ENCODE peak calls at places on chromosomes 6 and 20, in six cellular contexts. A is ovary; Y is stomach; X is spleen; O is effector memory CD4-positive, alpha-beta T cell; Q is SK-N-SH. V is an unnamed sample.

GRCh38 chr6:48151142-48151541 is 40.1 kb upstream of the PTCHD4 start:
- DNase-seq in A (no peak), Y (no peak), X (no peak), O (no peak), Q (no peak), V (no peak)

GRCh38 chr20:41619360-41620115 is 1.4 kb upstream of the CHD6 start:
- DNase-seq in A (no peak), Y (no peak), X (no peak), O (no peak), Q (peak; percentile 30), V (no peak)

GRCh38 chr20:36462440-36463211 is 78.7 kb upstream of the MYL9 start:
- DNase-seq in A (peak; percentile 67), Y (peak; percentile 36), X (peak; percentile 87), O (no peak), Q (peak; percentile 59), V (no peak)

GRCh38 chr6:26092443-26092842 is 5.2 kb downstream of the HFE start:
- DNase-seq in A (no peak), Y (no peak), X (no peak), O (no peak), Q (no peak), V (no peak)

GRCh38 chr6:128499079-128499705 is 21.2 kb downstream of the PTPRK start:
- DNase-seq in A (no peak), Y (no peak), X (no peak), O (no peak), Q (no peak), V (no peak)

GRCh38 chr6:162533009-162533400 is 194.6 kb downstream of the PRKN start:
- DNase-seq in A (no peak), Y (no peak), X (no peak), O (no peak), Q (no peak), V (no peak)

GRCh38 chr6:107820571-107821261 is 3.4 kb downstream of the SCML4 start:
- DNase-seq in A (no peak), Y (peak; percentile 53), X (no peak), O (no peak), Q (peak; percentile 37), V (no peak)

GRCh38 chr6:53813096-53813495 is 18.3 kb downstream of the LRRC1 start:
- DNase-seq in A (no peak), Y (no peak), X (no peak), O (no peak), Q (no peak), V (no peak)

GRCh38 chr6:11480541-11480940 is 57.0 kb upstream of the TMEM170B start:
- DNase-seq in A (no peak), Y (no peak), X (no peak), O (no peak), Q (no peak), V (no peak)

GRCh38 chr6:40779399-40779798 is 192.2 kb upstream of the LRFN2 start:
- DNase-seq in A (no peak), Y (no peak), X (no peak), O (no peak), Q (no peak), V (no peak)

GRCh38 chr6:88599561-88599960 is 363.9 kb downstream of the RNGTT start:
- DNase-seq in A (no peak), Y (no peak), X (no peak), O (no peak), Q (no peak), V (no peak)

GRCh38 chr6:159582736-159583135 is 110.3 kb downstream of the SOD2 start:
- DNase-seq in A (no peak), Y (no peak), X (no peak), O (no peak), Q (no peak), V (no peak)

GRCh38 chr6:31293343-31293742 is 21.5 kb upstream of the HLA-C start:
- DNase-seq in A (no peak), Y (no peak), X (no peak), O (no peak), Q (no peak), V (no peak)

GRCh38 chr6:16414205-16414604 is 175.8 kb downstream of the GMPR start:
- DNase-seq in A (no peak), Y (no peak), X (no peak), O (no peak), Q (no peak), V (no peak)
- H3K27ac ChIP-seq in A (no peak overlapping the region), Y (no peak overlapping the region), X (peak overlapping the region; percentile 36), O (peak overlapping the region; percentile 52), Q (no peak overlapping the region), V (peak overlapping the region; percentile 66)

DNA sequence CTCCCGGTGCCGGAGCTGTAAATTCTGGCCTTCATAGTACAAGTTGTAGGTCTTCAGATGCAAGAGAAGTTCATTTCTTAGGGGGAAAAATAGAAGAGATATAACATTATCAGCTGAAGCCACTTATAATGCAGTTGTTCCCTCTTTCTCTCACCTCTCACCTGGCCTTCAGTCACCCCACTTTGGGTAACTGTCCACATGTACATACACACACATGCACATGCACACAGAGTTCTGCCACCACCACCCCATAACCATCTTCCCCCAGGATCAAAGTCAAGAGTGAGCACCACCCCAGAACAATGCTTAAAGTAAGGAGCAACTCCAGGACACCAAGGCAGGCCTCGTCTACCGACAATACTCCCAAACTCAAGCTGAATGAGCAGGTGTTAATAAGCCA is 76.3 kb downstream of the PRND start:
- DNase-seq in A (no peak), Y (no peak), X (no peak), O (no peak), Q (no peak), V (no peak)
- H3K36me3 ChIP-seq in A (no peaks in the 10 kb centered on the region), Y (peaks cover 80% of the 10 kb centered on the region), X (peaks cover 72% of the 10 kb centered on the region), O (peaks cover 84% of the 10 kb centered on the region), Q (no peaks in the 10 kb centered on the region), V (peaks cover 30% of the 10 kb centered on the region)

GRCh38 chr6:137820425-137820824 is 46.6 kb upstream of the TNFAIP3 start:
- DNase-seq in A (no peak), Y (no peak), X (no peak), O (no peak), Q (no peak), V (no peak)
- H3K4me1 ChIP-seq in A (peaks cover 12% of the 10 kb centered on the region), Y (peaks cover 31% of the 10 kb centered on the region), X (peaks cover 76% of the 10 kb centered on the region), O (peaks cover 33% of the 10 kb centered on the region), Q (no peaks in the 10 kb centered on the region), V (peaks cover 4% of the 10 kb centered on the region)

DNA sequence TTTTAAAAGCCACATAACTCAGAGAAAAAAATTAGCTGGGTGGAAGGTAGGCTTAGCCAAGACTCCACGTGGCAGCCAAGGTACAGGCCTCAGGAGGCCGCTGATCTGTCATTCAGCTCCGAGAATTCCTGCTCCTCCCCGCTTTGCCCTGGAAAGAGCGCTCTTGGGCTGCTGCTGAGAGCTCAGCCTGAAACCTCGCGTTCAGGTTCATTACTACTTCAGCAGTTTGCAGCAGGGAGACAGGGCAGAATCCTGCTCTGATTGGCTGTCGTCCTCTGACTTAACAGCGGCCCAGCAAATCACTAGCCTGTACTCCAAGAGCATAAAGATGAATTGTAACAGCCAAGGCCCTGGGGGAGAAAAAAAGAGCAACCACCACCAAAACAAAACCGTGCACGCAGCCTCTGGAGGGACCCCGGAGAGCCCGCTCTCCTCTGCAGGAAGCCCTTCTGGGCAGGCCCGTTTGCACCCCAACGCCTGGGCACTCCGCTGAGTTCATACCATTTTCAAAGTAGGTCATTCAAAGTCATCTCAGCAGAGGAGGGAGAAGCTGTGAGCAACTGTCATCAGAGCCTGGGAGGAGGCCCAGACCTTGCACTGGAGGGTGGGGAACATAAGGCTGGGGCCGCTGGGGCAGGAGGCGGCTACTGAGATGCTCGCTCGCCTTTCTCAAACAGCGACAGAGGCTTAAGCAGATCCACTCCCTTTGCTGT is 42.2 kb upstream of the ATXN1 start:
- DNase-seq in A (peak; percentile 40), Y (no peak), X (no peak), O (no peak), Q (no peak), V (no peak)
- H3K27ac ChIP-seq in A (no peak overlapping the region), Y (peak overlapping the region; percentile 71), X (no peak overlapping the region), O (no peak overlapping the region), Q (no peak overlapping the region), V (peak overlapping the region; percentile 75)

DNA sequence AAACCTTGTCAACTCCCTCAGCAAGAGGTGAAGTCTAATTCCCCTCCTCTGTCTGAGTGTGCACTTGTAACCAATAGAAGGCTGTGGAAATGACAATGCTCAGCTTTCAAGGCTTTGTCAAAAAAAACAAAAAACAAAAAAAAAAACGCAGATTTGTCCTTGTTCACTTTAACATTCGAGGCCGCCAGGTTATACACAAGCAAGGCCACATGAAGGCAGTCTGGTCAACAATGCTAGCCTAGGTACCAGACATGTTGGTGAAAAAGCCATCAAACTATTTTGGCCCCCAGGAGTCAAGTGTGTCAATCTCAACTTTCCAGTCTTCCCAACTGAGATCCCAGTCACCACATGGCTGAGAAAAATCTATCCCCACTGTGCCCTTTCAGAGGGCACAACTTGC is 92.3 kb downstream of the CDK19 start:
- DNase-seq in A (no peak), Y (no peak), X (no peak), O (no peak), Q (no peak), V (no peak)
- H3K36me3 ChIP-seq in A (no peaks in the 10 kb centered on the region), Y (no peaks in the 10 kb centered on the region), X (no peaks in the 10 kb centered on the region), O (no peaks in the 10 kb centered on the region), Q (peaks cover 8% of the 10 kb centered on the region), V (peaks cover 2% of the 10 kb centered on the region)

V was measured in lung.